ENCODE peak calls at places on chromosomes 16 and 17, in five cellular contexts. One of them, this sample, is unnamed.

GRCh38 chr17:77364381-77364911 is 223.7 kb downstream of the SEC14L1 start:
- DNase-seq in Peyer's patch: peak
- DNase-seq in CD8-positive, alpha-beta T cell: no peak
- DNase-seq in fibroblast of villous mesenchyme: no peak
- DNase-seq in dorsolateral prefrontal cortex: no peak
- DNase-seq in this sample: no peak

GRCh38 chr16:73053379-73054130 is 5.6 kb upstream of the ZFHX3 start:
- DNase-seq in CD8-positive, alpha-beta T cell: no peak
- DNase-seq in fibroblast of villous mesenchyme: peak
- DNase-seq in Peyer's patch: no peak
- DNase-seq in dorsolateral prefrontal cortex: no peak
- DNase-seq in this sample: peak

GRCh38 chr16:67517661-67518423 is 10.8 kb upstream of the RIPOR1 start:
- DNase-seq in CD8-positive, alpha-beta T cell: no peak
- DNase-seq in fibroblast of villous mesenchyme: no peak
- DNase-seq in dorsolateral prefrontal cortex: no peak
- DNase-seq in Peyer's patch: no peak
- DNase-seq in this sample: no peak

GRCh38 chr17:39618252-39618913 is 8.4 kb upstream of the PPP1R1B start:
- DNase-seq in Peyer's patch: no peak
- DNase-seq in CD8-positive, alpha-beta T cell: no peak
- DNase-seq in dorsolateral prefrontal cortex: no peak
- DNase-seq in fibroblast of villous mesenchyme: peak
- DNase-seq in this sample: no peak

GRCh38 chr17:58960068-58960467 is 146.6 kb downstream of the TRIM37 start:
- DNase-seq in Peyer's patch: no peak
- DNase-seq in fibroblast of villous mesenchyme: peak
- DNase-seq in dorsolateral prefrontal cortex: no peak
- DNase-seq in CD8-positive, alpha-beta T cell: no peak
- DNase-seq in this sample: peak

GRCh38 chr17:8412089-8412488 is 14.5 kb upstream of the RNF222 start:
- DNase-seq in CD8-positive, alpha-beta T cell: no peak
- DNase-seq in fibroblast of villous mesenchyme: no peak
- DNase-seq in dorsolateral prefrontal cortex: no peak
- DNase-seq in Peyer's patch: no peak
- DNase-seq in this sample: no peak

GRCh38 chr16:12025472-12025871 is 48.9 kb downstream of the SNX29 start:
- DNase-seq in CD8-positive, alpha-beta T cell: no peak
- DNase-seq in fibroblast of villous mesenchyme: no peak
- DNase-seq in dorsolateral prefrontal cortex: no peak
- DNase-seq in Peyer's patch: no peak
- DNase-seq in this sample: no peak

GRCh38 chr16:67571464-67571863 is 9.1 kb downstream of the CTCF start:
- DNase-seq in Peyer's patch: no peak
- DNase-seq in CD8-positive, alpha-beta T cell: no peak
- DNase-seq in dorsolateral prefrontal cortex: no peak
- DNase-seq in fibroblast of villous mesenchyme: peak
- DNase-seq in this sample: peak

GRCh38 chr16:31361201-31362110 is 6.5 kb downstream of the ITGAX start:
- DNase-seq in Peyer's patch: no peak
- DNase-seq in dorsolateral prefrontal cortex: no peak
- DNase-seq in CD8-positive, alpha-beta T cell: no peak
- DNase-seq in fibroblast of villous mesenchyme: no peak
- DNase-seq in this sample: no peak

GRCh38 chr17:62307196-62307595 is 73.2 kb upstream of the EFCAB3 start:
- DNase-seq in Peyer's patch: no peak
- DNase-seq in fibroblast of villous mesenchyme: no peak
- DNase-seq in CD8-positive, alpha-beta T cell: no peak
- DNase-seq in dorsolateral prefrontal cortex: no peak
- DNase-seq in this sample: no peak

GRCh38 chr17:60142872-60143499 is 6.8 kb upstream of the CA4 start:
- DNase-seq in Peyer's patch: peak
- DNase-seq in dorsolateral prefrontal cortex: peak
- DNase-seq in CD8-positive, alpha-beta T cell: peak
- DNase-seq in fibroblast of villous mesenchyme: peak
- DNase-seq in this sample: peak

GRCh38 chr17:74524751-74525725 is 6.2 kb downstream of the CD300LB start:
- DNase-seq in dorsolateral prefrontal cortex: no peak
- DNase-seq in fibroblast of villous mesenchyme: no peak
- DNase-seq in CD8-positive, alpha-beta T cell: no peak
- DNase-seq in Peyer's patch: no peak
- DNase-seq in this sample: no peak

GRCh38 chr17:2266045-2266864 is 37.3 kb downstream of the SMG6 start:
- DNase-seq in Peyer's patch: no peak
- DNase-seq in dorsolateral prefrontal cortex: no peak
- DNase-seq in fibroblast of villous mesenchyme: no peak
- DNase-seq in CD8-positive, alpha-beta T cell: peak
- DNase-seq in this sample: no peak

GRCh38 chr16:83354015-83354414 is 453.8 kb upstream of the HSBP1 start:
- DNase-seq in CD8-positive, alpha-beta T cell: no peak
- DNase-seq in dorsolateral prefrontal cortex: no peak
- DNase-seq in fibroblast of villous mesenchyme: no peak
- DNase-seq in Peyer's patch: no peak
- DNase-seq in this sample: no peak

GRCh38 chr16:80369559-80369958 is 171.2 kb upstream of the DYNLRB2 start:
- DNase-seq in fibroblast of villous mesenchyme: peak
- DNase-seq in dorsolateral prefrontal cortex: peak
- DNase-seq in Peyer's patch: no peak
- DNase-seq in CD8-positive, alpha-beta T cell: no peak
- DNase-seq in this sample: peak

GRCh38 chr16:85006639-85007038 is 4.7 kb downstream of the ZDHHC7 start:
- DNase-seq in CD8-positive, alpha-beta T cell: no peak
- DNase-seq in dorsolateral prefrontal cortex: no peak
- DNase-seq in Peyer's patch: no peak
- DNase-seq in fibroblast of villous mesenchyme: peak
- DNase-seq in this sample: no peak

GRCh38 chr17:17555151-17555550 is 36.4 kb downstream of the PEMT start:
- DNase-seq in fibroblast of villous mesenchyme: no peak
- DNase-seq in Peyer's patch: no peak
- DNase-seq in dorsolateral prefrontal cortex: no peak
- DNase-seq in CD8-positive, alpha-beta T cell: no peak
- DNase-seq in this sample: no peak

GRCh38 chr17:77738666-77739531 is 219.6 kb upstream of the TNRC6C start:
- DNase-seq in Peyer's patch: no peak
- DNase-seq in dorsolateral prefrontal cortex: no peak
- DNase-seq in CD8-positive, alpha-beta T cell: no peak
- DNase-seq in fibroblast of villous mesenchyme: no peak
- DNase-seq in this sample: peak

GRCh38 chr16:49499018-49499785 is 125.6 kb downstream of the C16orf78 start:
- DNase-seq in Peyer's patch: peak
- DNase-seq in dorsolateral prefrontal cortex: peak
- DNase-seq in CD8-positive, alpha-beta T cell: no peak
- DNase-seq in fibroblast of villous mesenchyme: no peak
- DNase-seq in this sample: no peak

GRCh38 chr17:17749921-17750320 is 68.7 kb downstream of the RAI1 start:
- DNase-seq in CD8-positive, alpha-beta T cell: peak
- DNase-seq in Peyer's patch: no peak
- DNase-seq in fibroblast of villous mesenchyme: peak
- DNase-seq in dorsolateral prefrontal cortex: peak
- DNase-seq in this sample: peak

GRCh38 chr17:40738553-40738952 is 16.6 kb downstream of the KRT25 start:
- DNase-seq in dorsolateral prefrontal cortex: no peak
- DNase-seq in CD8-positive, alpha-beta T cell: no peak
- DNase-seq in Peyer's patch: no peak
- DNase-seq in fibroblast of villous mesenchyme: no peak
- DNase-seq in this sample: no peak

GRCh38 chr16:55711959-55712876 is 56.4 kb downstream of the SLC6A2 start:
- DNase-seq in CD8-positive, alpha-beta T cell: peak
- DNase-seq in Peyer's patch: no peak
- DNase-seq in dorsolateral prefrontal cortex: peak
- DNase-seq in fibroblast of villous mesenchyme: peak
- DNase-seq in this sample: peak

GRCh38 chr17:4806420-4806769 is 557 bp upstream of the PLD2 start:
- DNase-seq in CD8-positive, alpha-beta T cell: no peak
- DNase-seq in dorsolateral prefrontal cortex: no peak
- DNase-seq in Peyer's patch: no peak
- DNase-seq in fibroblast of villous mesenchyme: no peak
- DNase-seq in this sample: no peak

GRCh38 chr17:63568563-63568962 is 18.3 kb downstream of the DCAF7 start:
- DNase-seq in Peyer's patch: no peak
- DNase-seq in dorsolateral prefrontal cortex: no peak
- DNase-seq in CD8-positive, alpha-beta T cell: no peak
- DNase-seq in fibroblast of villous mesenchyme: no peak
- DNase-seq in this sample: no peak

GRCh38 chr17:61411114-61411943 is 11.7 kb downstream of the TBX2 start:
- DNase-seq in Peyer's patch: peak
- DNase-seq in CD8-positive, alpha-beta T cell: no peak
- DNase-seq in fibroblast of villous mesenchyme: peak
- DNase-seq in dorsolateral prefrontal cortex: peak
- DNase-seq in this sample: no peak

GRCh38 chr17:43326490-43327275 is 72.1 kb upstream of the ARL4D start:
- DNase-seq in Peyer's patch: no peak
- DNase-seq in CD8-positive, alpha-beta T cell: no peak
- DNase-seq in fibroblast of villous mesenchyme: no peak
- DNase-seq in dorsolateral prefrontal cortex: no peak
- DNase-seq in this sample: no peak

GRCh38 chr16:29883987-29884386 is 15.4 kb downstream of the SEZ6L2 start:
- DNase-seq in CD8-positive, alpha-beta T cell: no peak
- DNase-seq in Peyer's patch: no peak
- DNase-seq in dorsolateral prefrontal cortex: no peak
- DNase-seq in fibroblast of villous mesenchyme: no peak
- DNase-seq in this sample: no peak

GRCh38 chr17:57337390-57337789 is 81.1 kb downstream of the MSI2 start:
- DNase-seq in CD8-positive, alpha-beta T cell: no peak
- DNase-seq in Peyer's patch: no peak
- DNase-seq in fibroblast of villous mesenchyme: no peak
- DNase-seq in dorsolateral prefrontal cortex: no peak
- DNase-seq in this sample: no peak

GRCh38 chr16:70685938-70686375 is at the start of gene MTSS2:
- DNase-seq in CD8-positive, alpha-beta T cell: peak
- DNase-seq in fibroblast of villous mesenchyme: peak
- DNase-seq in dorsolateral prefrontal cortex: peak
- DNase-seq in Peyer's patch: peak
- DNase-seq in this sample: peak

GRCh38 chr17:7313028-7313889 is 1.9 kb downstream of the GPS2 start:
- DNase-seq in fibroblast of villous mesenchyme: no peak
- DNase-seq in Peyer's patch: no peak
- DNase-seq in dorsolateral prefrontal cortex: no peak
- DNase-seq in CD8-positive, alpha-beta T cell: no peak
- DNase-seq in this sample: no peak

GRCh38 chr16:84617068-84617630 is 729 bp downstream of the COTL1 start:
- DNase-seq in CD8-positive, alpha-beta T cell: no peak
- DNase-seq in fibroblast of villous mesenchyme: no peak
- DNase-seq in Peyer's patch: peak
- DNase-seq in dorsolateral prefrontal cortex: no peak
- DNase-seq in this sample: no peak

GRCh38 chr16:30541502-30542329 is 7.1 kb upstream of the ZNF747 start:
- DNase-seq in CD8-positive, alpha-beta T cell: no peak
- DNase-seq in fibroblast of villous mesenchyme: peak
- DNase-seq in dorsolateral prefrontal cortex: no peak
- DNase-seq in Peyer's patch: no peak
- DNase-seq in this sample: peak

GRCh38 chr17:47806913-47807255 is 14.7 kb downstream of the OSBPL7 start:
- DNase-seq in fibroblast of villous mesenchyme: no peak
- DNase-seq in dorsolateral prefrontal cortex: peak
- DNase-seq in Peyer's patch: no peak
- DNase-seq in CD8-positive, alpha-beta T cell: no peak
- DNase-seq in this sample: no peak

GRCh38 chr16:74123826-74124225 is 172.8 kb upstream of the PSMD7 start:
- DNase-seq in fibroblast of villous mesenchyme: no peak
- DNase-seq in CD8-positive, alpha-beta T cell: no peak
- DNase-seq in Peyer's patch: no peak
- DNase-seq in dorsolateral prefrontal cortex: no peak
- DNase-seq in this sample: no peak
- H3K4me3 ChIP-seq in fibroblast of villous mesenchyme: no peak
- H3K4me3 ChIP-seq in CD8-positive, alpha-beta T cell: no peak
- H3K4me3 ChIP-seq in Peyer's patch: no peak
- H3K4me3 ChIP-seq in dorsolateral prefrontal cortex: no peak
- H3K4me3 ChIP-seq in this sample: no peak

GRCh38 chr17:81364278-81365147 is 30.7 kb upstream of the BAHCC1 start:
- DNase-seq in fibroblast of villous mesenchyme: no peak
- DNase-seq in CD8-positive, alpha-beta T cell: no peak
- DNase-seq in dorsolateral prefrontal cortex: no peak
- DNase-seq in Peyer's patch: no peak
- DNase-seq in this sample: no peak
- H3K4me3 ChIP-seq in fibroblast of villous mesenchyme: no peak
- H3K4me3 ChIP-seq in CD8-positive, alpha-beta T cell: no peak
- H3K4me3 ChIP-seq in dorsolateral prefrontal cortex: peak
- H3K4me3 ChIP-seq in Peyer's patch: no peak
- H3K4me3 ChIP-seq in this sample: no peak

DNA sequence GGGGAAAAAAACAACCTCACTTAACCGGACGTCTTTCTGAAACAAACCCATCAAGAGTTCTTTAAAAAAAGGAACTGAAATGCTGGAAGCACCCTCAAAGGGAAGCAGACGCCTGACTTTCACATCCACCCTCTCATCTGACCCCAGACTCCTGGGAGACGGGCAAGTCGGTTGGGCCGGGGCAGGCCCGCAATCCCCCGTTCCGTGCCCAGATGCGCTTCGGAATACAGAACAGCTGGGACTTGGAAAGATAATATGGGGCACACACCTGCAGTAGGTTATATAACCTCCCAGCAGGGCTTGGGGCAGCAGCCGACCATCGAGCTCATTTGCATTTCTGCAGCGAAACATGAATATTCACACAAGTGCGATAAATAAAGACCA is 3.7 kb downstream of the ARHGAP27 start:
- DNase-seq in fibroblast of villous mesenchyme: no peak
- DNase-seq in CD8-positive, alpha-beta T cell: no peak
- DNase-seq in Peyer's patch: no peak
- DNase-seq in dorsolateral prefrontal cortex: no peak
- DNase-seq in this sample: no peak
- H3K4me3 ChIP-seq in fibroblast of villous mesenchyme: no peak
- H3K4me3 ChIP-seq in CD8-positive, alpha-beta T cell: no peak
- H3K4me3 ChIP-seq in Peyer's patch: no peak
- H3K4me3 ChIP-seq in dorsolateral prefrontal cortex: no peak
- H3K4me3 ChIP-seq in this sample: no peak

GRCh38 chr17:79771276-79771675 is 6.7 kb upstream of the CBX2 start:
- DNase-seq in Peyer's patch: peak
- DNase-seq in fibroblast of villous mesenchyme: no peak
- DNase-seq in dorsolateral prefrontal cortex: no peak
- DNase-seq in CD8-positive, alpha-beta T cell: no peak
- DNase-seq in this sample: no peak
- H3K4me3 ChIP-seq in Peyer's patch: no peak
- H3K4me3 ChIP-seq in fibroblast of villous mesenchyme: no peak
- H3K4me3 ChIP-seq in dorsolateral prefrontal cortex: no peak
- H3K4me3 ChIP-seq in CD8-positive, alpha-beta T cell: no peak
- H3K4me3 ChIP-seq in this sample: no peak

GRCh38 chr16:87382023-87382785 is 1.4 kb downstream of the FBXO31 start:
- DNase-seq in Peyer's patch: no peak
- DNase-seq in CD8-positive, alpha-beta T cell: no peak
- DNase-seq in fibroblast of villous mesenchyme: no peak
- DNase-seq in dorsolateral prefrontal cortex: no peak
- DNase-seq in this sample: no peak

GRCh38 chr16:87380403-87380802 is 3.2 kb downstream of the FBXO31 start:
- DNase-seq in dorsolateral prefrontal cortex: no peak
- DNase-seq in CD8-positive, alpha-beta T cell: no peak
- DNase-seq in Peyer's patch: no peak
- DNase-seq in fibroblast of villous mesenchyme: no peak
- DNase-seq in this sample: no peak

GRCh38 chr16:87384162-87384999 is 805 bp upstream of the FBXO31 start:
- DNase-seq in Peyer's patch: peak
- DNase-seq in dorsolateral prefrontal cortex: no peak
- DNase-seq in fibroblast of villous mesenchyme: no peak
- DNase-seq in CD8-positive, alpha-beta T cell: no peak
- DNase-seq in this sample: no peak

GRCh38 chr16:87383522-87384161 is at the start of gene FBXO31:
- DNase-seq in fibroblast of villous mesenchyme: peak
- DNase-seq in dorsolateral prefrontal cortex: peak
- DNase-seq in CD8-positive, alpha-beta T cell: peak
- DNase-seq in Peyer's patch: peak
- DNase-seq in this sample: peak

GRCh38 chr16:87380875-87381274 is 2.7 kb downstream of the FBXO31 start:
- DNase-seq in fibroblast of villous mesenchyme: peak
- DNase-seq in CD8-positive, alpha-beta T cell: no peak
- DNase-seq in dorsolateral prefrontal cortex: no peak
- DNase-seq in Peyer's patch: no peak
- DNase-seq in this sample: peak
- H3K4me3 ChIP-seq in fibroblast of villous mesenchyme: peak
- H3K4me3 ChIP-seq in CD8-positive, alpha-beta T cell: no peak
- H3K4me3 ChIP-seq in dorsolateral prefrontal cortex: peak
- H3K4me3 ChIP-seq in Peyer's patch: peak
- H3K4me3 ChIP-seq in this sample: peak

This sample was measured in fibroblast of pulmonary artery.